ENCODE peak calls at places on chromosomes 13 and 19, in eight cellular contexts. D, E, S, J, L, I, X and K are unnamed samples.

GRCh38 chr13:101640797-101641400 is 188.4 kb downstream of the ITGBL1 start:
- DNase-seq in D (peak), E (no peak), S (no peak), J (peak), L (no peak), I (no peak), X (no peak), K (no peak)

GRCh38 chr19:23002690-23003422 is at the start of gene ZNF728:
- DNase-seq in D (no peak), E (no peak), S (peak), J (peak), L (no peak), I (no peak), X (no peak), K (no peak)

GRCh38 chr13:27847669-27848068 is 55.4 kb downstream of the GSX1 start:
- DNase-seq in D (no peak), E (no peak), S (no peak), J (no peak), L (no peak), I (no peak), X (no peak), K (no peak)

GRCh38 chr13:97484286-97484685 is 50.3 kb downstream of the RAP2A start:
- DNase-seq in D (no peak), E (no peak), S (no peak), J (no peak), L (no peak), I (no peak), X (no peak), K (no peak)

GRCh38 chr19:14786421-14786851 is 8.1 kb upstream of the ADGRE2 start:
- DNase-seq in D (peak), E (no peak), S (no peak), J (peak), L (peak), I (peak), X (no peak), K (peak)

GRCh38 chr13:79392882-79393563 is 13.0 kb downstream of the RBM26 start:
- DNase-seq in D (peak), E (peak), S (no peak), J (peak), L (no peak), I (no peak), X (no peak), K (no peak)

GRCh38 chr13:51618626-51619025 is 34.4 kb downstream of the WDFY2 start:
- DNase-seq in D (no peak), E (no peak), S (no peak), J (no peak), L (no peak), I (no peak), X (no peak), K (no peak)

GRCh38 chr19:35116085-35116801 is 620 bp downstream of the FXYD3 start:
- DNase-seq in D (no peak), E (no peak), S (no peak), J (no peak), L (no peak), I (no peak), X (no peak), K (no peak)

GRCh38 chr19:1839658-1840540 is 8.4 kb downstream of the REXO1 start:
- DNase-seq in D (no peak), E (no peak), S (no peak), J (no peak), L (no peak), I (no peak), X (no peak), K (no peak)

GRCh38 chr13:43545317-43545874 is 241.4 kb downstream of the ENOX1 start:
- DNase-seq in D (no peak), E (no peak), S (no peak), J (no peak), L (no peak), I (no peak), X (no peak), K (no peak)

GRCh38 chr19:39407394-39407643 is 672 bp downstream of the ZFP36 start:
- DNase-seq in D (no peak), E (no peak), S (no peak), J (no peak), L (no peak), I (no peak), X (no peak), K (no peak)

GRCh38 chr13:44388427-44388826 is 14.8 kb downstream of the SERP2 start:
- DNase-seq in D (no peak), E (no peak), S (no peak), J (no peak), L (peak), I (no peak), X (no peak), K (no peak)

GRCh38 chr13:49836516-49836915 is 44.0 kb upstream of the KPNA3 start:
- DNase-seq in D (no peak), E (no peak), S (no peak), J (no peak), L (peak), I (no peak), X (no peak), K (peak)

GRCh38 chr13:42364613-42365000 is 92.7 kb downstream of the AKAP11 start:
- DNase-seq in D (no peak), E (no peak), S (no peak), J (peak), L (peak), I (no peak), X (no peak), K (peak)

GRCh38 chr13:89239361-89240127 is 1568.4 kb downstream of the SLITRK5 start:
- DNase-seq in D (no peak), E (no peak), S (no peak), J (no peak), L (no peak), I (no peak), X (no peak), K (no peak)

GRCh38 chr19:9009935-9010651 is at the start of gene MUC16:
- DNase-seq in D (no peak), E (no peak), S (no peak), J (no peak), L (peak), I (no peak), X (no peak), K (no peak)

GRCh38 chr13:30520571-30520970 is 54.8 kb upstream of the HMGB1 start:
- DNase-seq in D (peak), E (no peak), S (no peak), J (peak), L (no peak), I (no peak), X (no peak), K (peak)

GRCh38 chr19:48363500-48363809 is 285 bp downstream of the TMEM143 start:
- DNase-seq in D (no peak), E (no peak), S (no peak), J (no peak), L (peak), I (peak), X (no peak), K (peak)

GRCh38 chr13:104592127-104592526 is 1525.9 kb upstream of the SLC10A2 start:
- DNase-seq in D (no peak), E (no peak), S (no peak), J (peak), L (no peak), I (no peak), X (no peak), K (no peak)